ENCODE peak calls at places on chromosomes 7 and 10, in four cellular contexts. One of them, this sample, is unnamed.

GRCh38 chr10:60810437-60811182 is 32.3 kb downstream of the CDK1 start:
- DNase-seq in upper lobe of left lung: no peak
- DNase-seq in esophagus squamous epithelium: no peak
- DNase-seq in uterus: no peak
- DNase-seq in this sample: no peak

GRCh38 chr10:28481968-28482367 is 51.0 kb upstream of the WAC start:
- DNase-seq in uterus: no peak
- DNase-seq in upper lobe of left lung: no peak
- DNase-seq in esophagus squamous epithelium: no peak
- DNase-seq in this sample: no peak

GRCh38 chr7:138064856-138065357 is 11.4 kb upstream of the AKR1D1 start:
- DNase-seq in uterus: no peak
- DNase-seq in esophagus squamous epithelium: no peak
- DNase-seq in upper lobe of left lung: no peak
- DNase-seq in this sample: no peak

GRCh38 chr7:115357213-115357999 is 435.5 kb downstream of the MDFIC start:
- DNase-seq in upper lobe of left lung: no peak
- DNase-seq in esophagus squamous epithelium: no peak
- DNase-seq in uterus: no peak
- DNase-seq in this sample: no peak

GRCh38 chr7:101936223-101936611 is 118.8 kb downstream of the CUX1 start:
- DNase-seq in uterus: no peak
- DNase-seq in upper lobe of left lung: no peak
- DNase-seq in esophagus squamous epithelium: no peak
- DNase-seq in this sample: no peak

GRCh38 chr7:104643587-104644217 is 315.3 kb downstream of the LHFPL3 start:
- DNase-seq in upper lobe of left lung: no peak
- DNase-seq in esophagus squamous epithelium: no peak
- DNase-seq in uterus: no peak
- DNase-seq in this sample: no peak

GRCh38 chr7:77498659-77499379 is 38.3 kb upstream of the PTPN12 start:
- DNase-seq in upper lobe of left lung: no peak
- DNase-seq in uterus: no peak
- DNase-seq in esophagus squamous epithelium: no peak
- DNase-seq in this sample: no peak

GRCh38 chr7:113085781-113086390 is 741 bp downstream of the GPR85 start:
- DNase-seq in esophagus squamous epithelium: no peak
- DNase-seq in upper lobe of left lung: no peak
- DNase-seq in uterus: no peak
- DNase-seq in this sample: no peak

GRCh38 chr10:14056545-14057332 is 274.0 kb downstream of the FRMD4A start:
- DNase-seq in uterus: no peak
- DNase-seq in esophagus squamous epithelium: no peak
- DNase-seq in upper lobe of left lung: no peak
- DNase-seq in this sample: no peak

GRCh38 chr7:29946428-29947186 is 43.0 kb downstream of the SCRN1 start:
- DNase-seq in uterus: no peak
- DNase-seq in upper lobe of left lung: no peak
- DNase-seq in esophagus squamous epithelium: no peak
- DNase-seq in this sample: peak

GRCh38 chr10:6530211-6530840 is 49.8 kb downstream of the PRKCQ start:
- DNase-seq in esophagus squamous epithelium: no peak
- DNase-seq in upper lobe of left lung: peak
- DNase-seq in uterus: peak
- DNase-seq in this sample: peak

GRCh38 chr7:17408245-17408903 is 109.9 kb downstream of the AHR start:
- DNase-seq in upper lobe of left lung: no peak
- DNase-seq in esophagus squamous epithelium: no peak
- DNase-seq in uterus: no peak
- DNase-seq in this sample: peak

GRCh38 chr7:821688-822087 is 10.6 kb upstream of the SUN1 start:
- DNase-seq in uterus: no peak
- DNase-seq in upper lobe of left lung: no peak
- DNase-seq in esophagus squamous epithelium: no peak
- DNase-seq in this sample: no peak

GRCh38 chr7:28107960-28108359 is 72.6 kb downstream of the JAZF1 start:
- DNase-seq in upper lobe of left lung: no peak
- DNase-seq in esophagus squamous epithelium: no peak
- DNase-seq in uterus: no peak
- DNase-seq in this sample: no peak

GRCh38 chr7:149885191-149886017 is 11.6 kb downstream of the ATP6V0E2 start:
- DNase-seq in upper lobe of left lung: no peak
- DNase-seq in uterus: no peak
- DNase-seq in esophagus squamous epithelium: no peak
- DNase-seq in this sample: no peak

GRCh38 chr10:51090190-51090589 is 15.9 kb downstream of the PRKG1 start:
- DNase-seq in uterus: no peak
- DNase-seq in esophagus squamous epithelium: no peak
- DNase-seq in upper lobe of left lung: no peak
- DNase-seq in this sample: no peak

GRCh38 chr7:135914346-135914745 is 62.8 kb downstream of the MTPN start:
- DNase-seq in upper lobe of left lung: no peak
- DNase-seq in uterus: no peak
- DNase-seq in esophagus squamous epithelium: no peak
- DNase-seq in this sample: no peak

GRCh38 chr7:20507157-20507556 is 108.3 kb upstream of the ABCB5 start:
- DNase-seq in upper lobe of left lung: no peak
- DNase-seq in esophagus squamous epithelium: no peak
- DNase-seq in uterus: no peak
- DNase-seq in this sample: no peak

GRCh38 chr10:80462986-80463741 is 9.1 kb downstream of the TSPAN14 start:
- DNase-seq in esophagus squamous epithelium: no peak
- DNase-seq in upper lobe of left lung: no peak
- DNase-seq in uterus: no peak
- DNase-seq in this sample: no peak

GRCh38 chr10:79385804-79386531 is 38.7 kb downstream of the PPIF start:
- DNase-seq in upper lobe of left lung: peak
- DNase-seq in esophagus squamous epithelium: no peak
- DNase-seq in uterus: peak
- DNase-seq in this sample: no peak

GRCh38 chr7:44257618-44258422 is 57.0 kb downstream of the YKT6 start:
- DNase-seq in upper lobe of left lung: peak
- DNase-seq in esophagus squamous epithelium: no peak
- DNase-seq in uterus: peak
- DNase-seq in this sample: peak
- TF ChIP-seq POLR2A in upper lobe of left lung: no peak
- TF ChIP-seq POLR2A in esophagus squamous epithelium: no peak
- TF ChIP-seq POLR2A in uterus: no peak
- TF ChIP-seq POLR2A in this sample: no peak

GRCh38 chr10:26311383-26311940 is 94.9 kb downstream of the GAD2 start:
- DNase-seq in uterus: no peak
- DNase-seq in upper lobe of left lung: no peak
- DNase-seq in esophagus squamous epithelium: no peak
- DNase-seq in this sample: no peak
- TF ChIP-seq CTCF in uterus: no peak
- TF ChIP-seq CTCF in upper lobe of left lung: no peak
- TF ChIP-seq CTCF in esophagus squamous epithelium: no peak
- TF ChIP-seq CTCF in this sample: no peak

DNA sequence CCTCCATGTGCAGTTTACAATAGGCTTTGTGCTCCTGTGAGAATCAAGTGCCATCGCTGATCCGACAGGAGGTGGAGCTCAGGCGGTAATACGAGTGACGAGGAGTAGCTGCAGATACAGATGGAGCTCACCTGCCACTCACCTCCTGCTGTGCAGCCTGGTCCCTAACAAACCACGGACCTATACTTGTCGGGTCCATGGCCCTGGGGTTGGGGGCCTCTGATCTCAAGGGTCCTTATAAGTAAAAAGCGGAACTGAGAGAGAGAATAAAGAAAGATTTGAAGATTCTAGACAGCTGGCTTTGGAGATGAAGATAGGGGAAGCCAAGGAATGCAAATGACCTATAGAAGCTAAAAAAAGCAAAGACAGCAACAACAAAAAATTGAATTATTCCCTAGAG is 130.6 kb downstream of the PLXDC2 start:
- DNase-seq in esophagus squamous epithelium: no peak
- DNase-seq in upper lobe of left lung: no peak
- DNase-seq in uterus: no peak
- DNase-seq in this sample: no peak
- TF ChIP-seq POLR2A in esophagus squamous epithelium: no peak
- TF ChIP-seq POLR2A in upper lobe of left lung: no peak
- TF ChIP-seq POLR2A in uterus: no peak
- TF ChIP-seq POLR2A in this sample: no peak

DNA sequence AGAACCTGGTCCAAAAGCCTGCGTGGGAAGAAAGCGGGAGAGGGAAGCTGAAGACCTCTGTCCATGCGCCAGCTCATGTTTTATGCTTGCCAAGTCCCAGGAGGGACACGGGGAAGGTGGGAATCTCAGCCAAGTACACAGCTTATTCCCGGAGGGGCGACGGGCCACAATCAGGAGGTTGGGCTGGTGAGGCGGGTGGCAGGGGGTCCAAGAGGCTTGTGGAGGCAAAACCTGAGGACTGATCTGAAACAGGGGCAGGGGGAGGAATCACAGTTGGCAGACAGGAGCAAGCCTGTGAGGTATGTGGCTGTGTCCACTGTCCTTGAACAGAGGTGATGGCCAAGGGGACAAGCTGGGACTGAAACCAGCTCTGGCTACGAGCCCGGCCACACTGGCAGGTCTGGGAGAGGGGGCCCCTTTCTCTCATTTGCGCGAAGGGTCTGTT is 38.0 kb upstream of the LEP start:
- DNase-seq in uterus: no peak
- DNase-seq in upper lobe of left lung: no peak
- DNase-seq in esophagus squamous epithelium: no peak
- DNase-seq in this sample: peak
- TF ChIP-seq CTCF in uterus: no peak
- TF ChIP-seq CTCF in upper lobe of left lung: no peak
- TF ChIP-seq CTCF in esophagus squamous epithelium: no peak
- TF ChIP-seq CTCF in this sample: no peak

This sample was measured in body of pancreas.